ENCODE peak calls at places on chromosomes 2 and 18, in five cellular contexts. G is T-helper 9 cell; X is activated naive CD8-positive, alpha-beta T cell treated with anti-CD3 and anti-CD28 coated beads, Interleukin-2, amount 50 U/mL, for 24 hours; F is cardiac muscle cell; L is neural crest cell. A is an unnamed sample.

GRCh38 chr2:239293450-239294430 is 107.1 kb downstream of the HDAC4 start:
- DNase-seq in G (peak), X (peak), F (no peak), L (no peak), A (no peak)

GRCh38 chr2:180962727-180963312 is 17.6 kb upstream of the UBE2E3 start:
- DNase-seq in G (no peak), X (no peak), F (no peak), L (no peak), A (no peak)

GRCh38 chr2:71613953-71614925 is 160.9 kb downstream of the DYSF start:
- DNase-seq in G (no peak), X (no peak), F (no peak), L (peak), A (no peak)

GRCh38 chr2:42328148-42328833 is 32.7 kb downstream of the COX7A2L start:
- DNase-seq in G (no peak), X (no peak), F (peak), L (no peak), A (no peak)

GRCh38 chr2:122433123-122433754 is 677.8 kb downstream of the TSN start:
- DNase-seq in G (no peak), X (no peak), F (no peak), L (no peak), A (no peak)

GRCh38 chr2:53422979-53423378 is 344.6 kb upstream of the CHAC2 start:
- DNase-seq in G (no peak), X (peak), F (peak), L (peak), A (peak)

GRCh38 chr2:63249146-63249545 is 198.5 kb downstream of the OTX1 start:
- DNase-seq in G (no peak), X (no peak), F (no peak), L (no peak), A (no peak)

GRCh38 chr2:156562136-156562535 is 126.0 kb downstream of the GPD2 start:
- DNase-seq in G (no peak), X (no peak), F (no peak), L (no peak), A (no peak)

GRCh38 chr2:9235388-9236344 is 29.1 kb downstream of the ASAP2 start:
- DNase-seq in G (no peak), X (no peak), F (peak), L (no peak), A (no peak)

GRCh38 chr2:159880729-159881128 is 82.7 kb upstream of the CD302 start:
- DNase-seq in G (no peak), X (no peak), F (no peak), L (no peak), A (no peak)

GRCh38 chr18:45997689-45998088 is 30.6 kb upstream of the EPG5 start:
- DNase-seq in G (no peak), X (peak), F (no peak), L (no peak), A (no peak)

GRCh38 chr2:232133078-232133477 is 171.6 kb downstream of the DIS3L2 start:
- DNase-seq in G (no peak), X (no peak), F (no peak), L (no peak), A (no peak)

GRCh38 chr2:23445450-23445868 is 60.5 kb downstream of the KLHL29 start:
- DNase-seq in G (no peak), X (no peak), F (peak), L (no peak), A (no peak)

GRCh38 chr2:100408104-100408503 is 9.4 kb downstream of the CHST10 start:
- DNase-seq in G (no peak), X (no peak), F (peak), L (no peak), A (no peak)

GRCh38 chr2:47488870-47489584 is 86.1 kb downstream of the MSH2 start:
- DNase-seq in G (no peak), X (no peak), F (peak), L (no peak), A (no peak)

GRCh38 chr2:18362696-18363095 is 197.8 kb downstream of the RDH14 start:
- DNase-seq in G (no peak), X (no peak), F (peak), L (no peak), A (no peak)

GRCh38 chr18:34947711-34948125 is 93.5 kb upstream of the MAPRE2 start:
- DNase-seq in G (no peak), X (no peak), F (peak), L (no peak), A (no peak)

GRCh38 chr2:221705478-221705877 is 133.4 kb upstream of the EPHA4 start:
- DNase-seq in G (no peak), X (no peak), F (no peak), L (no peak), A (no peak)

GRCh38 chr18:2857491-2858063 is 10.8 kb downstream of the EMILIN2 start:
- DNase-seq in G (no peak), X (no peak), F (peak), L (no peak), A (no peak)

GRCh38 chr2:85536479-85536878 is 2.5 kb upstream of the MAT2A start:
- DNase-seq in G (no peak), X (no peak), F (peak), L (no peak), A (no peak)

GRCh38 chr18:49728542-49728941 is 84.8 kb downstream of the ACAA2 start:
- DNase-seq in G (no peak), X (peak), F (peak), L (peak), A (peak)